ENCODE peak calls at places on chromosomes 11 and 22, in four cellular contexts. One of them, this sample, is unnamed.

GRCh38 chr22:47202819-47203553 is 440.5 kb downstream of the TBC1D22A start:
- DNase-seq in lung microvascular endothelial cell: no peak
- DNase-seq in EH: no peak
- DNase-seq in brain pericyte: no peak
- DNase-seq in this sample: peak; percentile 78

GRCh38 chr11:86162257-86162656 is 82.3 kb upstream of the EED start:
- DNase-seq in lung microvascular endothelial cell: peak; percentile 75
- DNase-seq in EH: peak; percentile 94
- DNase-seq in brain pericyte: no peak
- DNase-seq in this sample: peak; percentile 30

GRCh38 chr11:73439002-73439843 is 63.0 kb downstream of the RELT start:
- DNase-seq in lung microvascular endothelial cell: no peak
- DNase-seq in EH: peak; percentile 78
- DNase-seq in brain pericyte: no peak
- DNase-seq in this sample: no peak

GRCh38 chr22:31085493-31085824 is 4.3 kb downstream of the SMTN start:
- DNase-seq in lung microvascular endothelial cell: peak; percentile 34
- DNase-seq in EH: peak; percentile 25
- DNase-seq in brain pericyte: no peak
- DNase-seq in this sample: peak; percentile 90

GRCh38 chr11:125295922-125296321 is 131.4 kb downstream of the PKNOX2 start:
- DNase-seq in lung microvascular endothelial cell: no peak
- DNase-seq in EH: no peak
- DNase-seq in brain pericyte: no peak
- DNase-seq in this sample: no peak

GRCh38 chr11:111376453-111376871 is 2.6 kb downstream of the POU2AF1 start:
- DNase-seq in lung microvascular endothelial cell: no peak
- DNase-seq in EH: no peak
- DNase-seq in brain pericyte: no peak
- DNase-seq in this sample: no peak

GRCh38 chr11:89633125-89633695 is 76.9 kb upstream of the TRIM77 start:
- DNase-seq in lung microvascular endothelial cell: no peak
- DNase-seq in EH: no peak
- DNase-seq in brain pericyte: no peak
- DNase-seq in this sample: no peak

GRCh38 chr11:117145393-117145761 is 1.3 kb downstream of the PAFAH1B2 start:
- DNase-seq in lung microvascular endothelial cell: peak; percentile 58
- DNase-seq in EH: peak; percentile 54
- DNase-seq in brain pericyte: no peak
- DNase-seq in this sample: no peak

This sample was measured in lower leg skin.